ENCODE peak calls at places on chromosomes 12 and 14, in nine cellular contexts. F is memory B cell; O is NCI-H187; R is Calu3; K is cardiac muscle cell; V is stimulated activated CD8-positive, alpha-beta memory T cell treated with anti-CD3 and anti-CD28 coated beads, Interleukin-15, amount 100 ng/mL, for 24 hours; Y is head of caudate nucleus; D is SK-N-DZ; S is left ventricle myocardium inferior. X is an unnamed sample.
A peak's percentile ranks its signal among the peaks of the same experiment; 100 is the strongest.

GRCh38 chr12:6551496-6552139 is 4.2 kb downstream of the IFFO1 start:
- DNase-seq in O (no peak), V (no peak), R (no peak), D (no peak), S (peak; percentile 48), F (no peak), Y (peak; percentile 61), K (peak; percentile 68), X (no peak)

GRCh38 chr12:5088586-5089264 is 45.0 kb downstream of the KCNA5 start:
- DNase-seq in S (no peak), R (peak; percentile 12), F (no peak), K (peak; percentile 86), O (no peak), Y (no peak), D (no peak), V (no peak), X (no peak)

GRCh38 chr12:5796171-5797091 is 148.6 kb downstream of the ANO2 start:
- DNase-seq in R (peak; percentile 44), K (peak; percentile 2), F (no peak), Y (no peak), D (peak; percentile 13), S (peak; percentile 50), V (no peak), O (no peak), X (peak; percentile 71)

GRCh38 chr12:51392556-51393237 is 1.5 kb upstream of the GALNT6 start:
- DNase-seq in Y (peak; percentile 47), K (no peak), D (peak; percentile 67), S (no peak), R (peak; percentile 16), O (no peak), V (no peak), F (peak; percentile 43), X (no peak)

GRCh38 chr14:44497148-44497547 is 9.9 kb downstream of the FSCB start:
- DNase-seq in O (no peak), D (no peak), V (no peak), Y (no peak), K (no peak), R (no peak), S (no peak), F (no peak), X (no peak)

GRCh38 chr14:103512701-103513611 is 9.7 kb downstream of the CKB start:
- DNase-seq in D (no peak), K (no peak), Y (peak; percentile 85), R (no peak), O (no peak), S (peak; percentile 49), V (no peak), F (no peak), X (no peak)

GRCh38 chr14:65879218-65880009 is 466.9 kb downstream of the FUT8 start:
- DNase-seq in D (no peak), R (peak; percentile 15), O (no peak), Y (no peak), S (no peak), F (no peak), K (peak; percentile 63), V (no peak), X (no peak)

GRCh38 chr12:63151061-63151897 is at the start of gene AVPR1A:
- DNase-seq in R (peak; percentile 31), V (no peak), F (no peak), S (peak; percentile 29), K (no peak), Y (no peak), O (no peak), D (no peak), X (no peak)

GRCh38 chr14:41766772-41767171 is 160.1 kb downstream of the LRFN5 start:
- DNase-seq in F (no peak), S (no peak), K (no peak), O (no peak), R (no peak), V (no peak), D (no peak), Y (no peak), X (no peak)

GRCh38 chr12:32988982-32989381 is 92.4 kb upstream of the PKP2 start:
- DNase-seq in V (no peak), Y (peak; percentile 43), R (no peak), S (no peak), D (no peak), K (peak; percentile 7), F (no peak), O (no peak), X (no peak)

GRCh38 chr12:14260011-14260993 is 105.2 kb upstream of the ATF7IP start:
- DNase-seq in V (no peak), O (no peak), S (peak; percentile 91), R (peak; percentile 94), Y (peak; percentile 91), D (peak; percentile 78), K (peak; percentile 98), F (no peak), X (peak; percentile 66)

GRCh38 chr12:102024765-102025164 is 37.0 kb downstream of the WASHC3 start:
- DNase-seq in S (no peak), R (no peak), Y (no peak), V (no peak), K (peak; percentile 38), D (no peak), F (no peak), O (no peak), X (no peak)

GRCh38 chr12:48185181-48185919 is 1.9 kb downstream of the CCDC184 start:
- DNase-seq in O (no peak), D (peak; percentile 53), Y (peak; percentile 73), F (peak; percentile 9), S (no peak), R (no peak), V (no peak), K (peak; percentile 27), X (no peak)

GRCh38 chr12:2309647-2310046 is 256.9 kb downstream of the CACNA1C start:
- DNase-seq in O (no peak), Y (no peak), V (no peak), F (no peak), S (no peak), K (no peak), R (no peak), D (no peak), X (no peak)

GRCh38 chr14:101596742-101597141 is 35.4 kb downstream of the DIO3 start:
- DNase-seq in D (no peak), S (peak; percentile 8), R (no peak), K (no peak), Y (no peak), V (no peak), O (no peak), F (no peak), X (no peak)

GRCh38 chr12:6534914-6535696 is 788 bp downstream of the GAPDH start:
- DNase-seq in V (no peak), D (peak; percentile 79), R (peak; percentile 70), K (peak; percentile 84), O (peak; percentile 31), S (peak; percentile 74), Y (peak; percentile 81), F (no peak), X (peak; percentile 65)

GRCh38 chr12:129903092-129903945 is 506 bp downstream of the TMEM132D start:
- DNase-seq in K (no peak), F (no peak), Y (no peak), S (no peak), O (no peak), R (no peak), V (no peak), D (peak; percentile 16), X (no peak)

GRCh38 chr12:39807043-39807442 is 187.4 kb upstream of the ABCD2 start:
- DNase-seq in V (no peak), Y (no peak), K (peak; percentile 45), O (no peak), D (peak; percentile 49), F (no peak), R (no peak), S (no peak), X (no peak)

GRCh38 chr12:63885401-63885800 is 40.9 kb downstream of the SRGAP1 start:
- DNase-seq in Y (no peak), K (no peak), R (no peak), V (no peak), O (no peak), F (no peak), D (no peak), S (no peak), X (no peak)

GRCh38 chr12:113781415-113782198 is 184.5 kb downstream of the RBM19 start:
- DNase-seq in V (no peak), Y (no peak), F (no peak), R (no peak), S (no peak), K (peak; percentile 66), O (no peak), D (no peak), X (no peak)

GRCh38 chr14:67392123-67392522 is 19.8 kb downstream of the PLEK2 start:
- DNase-seq in F (no peak), S (no peak), K (no peak), D (no peak), O (no peak), R (no peak), V (no peak), Y (no peak), X (no peak)

GRCh38 chr12:121110211-121110940 is 22.3 kb upstream of the P2RX7 start:
- DNase-seq in S (peak; percentile 41), R (peak; percentile 72), F (peak; percentile 60), V (peak; percentile 35), Y (peak; percentile 88), D (peak; percentile 69), O (peak; percentile 48), K (peak; percentile 79), X (peak; percentile 41)

GRCh38 chr12:93573552-93574223 is 1.2 kb downstream of the SOCS2 start:
- DNase-seq in R (no peak), V (no peak), O (no peak), S (no peak), D (no peak), Y (no peak), K (no peak), F (no peak), X (no peak)

GRCh38 chr14:53358166-53358565 is 205.0 kb upstream of the DDHD1 start:
- DNase-seq in F (no peak), K (no peak), D (no peak), O (no peak), Y (no peak), S (no peak), R (no peak), V (no peak), X (no peak)

GRCh38 chr14:90620540-90621204 is 195.6 kb downstream of the TTC7B start:
- DNase-seq in Y (no peak), F (no peak), O (peak; percentile 79), R (no peak), S (no peak), D (no peak), K (no peak), V (no peak), X (no peak)

GRCh38 chr12:118982308-118982707 is 967 bp downstream of the SRRM4 start:
- DNase-seq in Y (no peak), D (no peak), F (no peak), V (no peak), O (no peak), R (no peak), K (no peak), S (no peak), X (no peak)

GRCh38 chr12:62250671-62251608 is 9.3 kb upstream of the USP15 start:
- DNase-seq in F (no peak), Y (no peak), D (no peak), R (no peak), O (no peak), V (no peak), K (peak; percentile 91), S (no peak), X (no peak)

GRCh38 chr14:32472512-32473472 is 143.7 kb downstream of the AKAP6 start:
- DNase-seq in Y (peak; percentile 82), F (no peak), K (peak; percentile 77), S (peak; percentile 39), O (no peak), D (no peak), V (no peak), R (no peak), X (no peak)

X was measured in progenitor cell of endocrine pancreas.